ENCODE peak calls at places on chromosomes 16 and 17, in five cellular contexts. R is HCT116, E is SK-N-SH, L is HepG2, O is GM12878. U is an unnamed sample.

GRCh38 chr17:29219378-29220047 is 27.1 kb upstream of the CRYBA1 start:
- DNase-seq in R (peak; percentile 63), E (peak; percentile 86), L (peak; percentile 77), O (no peak), U (peak; percentile 84)

GRCh38 chr17:56499799-56500388 is 93.6 kb upstream of the NOG start:
- DNase-seq in R (peak; percentile 57), E (no peak), L (peak; percentile 24), O (no peak), U (peak; percentile 19)

GRCh38 chr16:86497551-86498021 is 12.7 kb upstream of the FOXF1 start:
- DNase-seq in R (no peak), E (no peak), L (no peak), O (no peak), U (no peak)

GRCh38 chr16:50964491-50964890 is 186.6 kb downstream of the SALL1 start:
- DNase-seq in R (no peak), E (no peak), L (no peak), O (no peak), U (no peak)

GRCh38 chr16:85767569-85767968 is 16.7 kb upstream of the C16orf74 start:
- DNase-seq in R (peak; percentile 67), E (no peak), L (no peak), O (no peak), U (no peak)

GRCh38 chr16:75567911-75568310 is 1.7 kb downstream of the GABARAPL2 start:
- DNase-seq in R (no peak), E (no peak), L (no peak), O (no peak), U (no peak)

GRCh38 chr17:4908301-4908700 is 5.4 kb upstream of the CHRNE start:
- DNase-seq in R (no peak), E (peak; percentile 45), L (peak; percentile 77), O (no peak), U (no peak)

GRCh38 chr17:39593371-39593770 is 14.3 kb downstream of the NEUROD2 start:
- DNase-seq in R (no peak), E (no peak), L (no peak), O (no peak), U (no peak)

GRCh38 chr17:83069931-83070374 is 9.5 kb upstream of the METRNL start:
- DNase-seq in R (no peak), E (no peak), L (no peak), O (no peak), U (no peak)

GRCh38 chr17:14211778-14212177 is 24.9 kb downstream of the CDRT15 start:
- DNase-seq in R (no peak), E (no peak), L (no peak), O (no peak), U (peak; percentile 22)

GRCh38 chr16:12086861-12087260 is 110.3 kb downstream of the SNX29 start:
- DNase-seq in R (no peak), E (no peak), L (no peak), O (no peak), U (no peak)

GRCh38 chr16:52212841-52213240 is 334.1 kb downstream of the TOX3 start:
- DNase-seq in R (no peak), E (no peak), L (no peak), O (no peak), U (no peak)

GRCh38 chr17:79937981-79938695 is 97.5 kb downstream of the TBC1D16 start:
- DNase-seq in R (no peak), E (peak; percentile 80), L (no peak), O (no peak), U (no peak)

GRCh38 chr17:49216953-49217650 is 6.6 kb downstream of the ABI3 start:
- DNase-seq in R (no peak), E (peak; percentile 40), L (no peak), O (no peak), U (no peak)

GRCh38 chr16:75345711-75346110 is 87.6 kb downstream of the CFDP1 start:
- DNase-seq in R (no peak), E (no peak), L (no peak), O (no peak), U (no peak)

GRCh38 chr17:27489045-27489715 is 32.9 kb downstream of the KSR1 start:
- DNase-seq in R (no peak), E (no peak), L (no peak), O (no peak), U (no peak)

GRCh38 chr17:82228278-82228841 is 482 bp upstream of the SLC16A3 start:
- DNase-seq in R (no peak), E (no peak), L (no peak), O (no peak), U (no peak)

GRCh38 chr16:27918755-27919154 is 144.8 kb downstream of the GSG1L start:
- DNase-seq in R (peak; percentile 29), E (no peak), L (no peak), O (no peak), U (no peak)

GRCh38 chr17:77313831-77314230 is 173.1 kb downstream of the SEC14L1 start:
- DNase-seq in R (no peak), E (no peak), L (no peak), O (no peak), U (no peak)

GRCh38 chr16:28326881-28327610 is 34.7 kb downstream of the SBK1 start:
- DNase-seq in R (peak; percentile 26), E (peak; percentile 81), L (peak; percentile 61), O (no peak), U (peak; percentile 73)

GRCh38 chr17:77523562-77523961 is 382.8 kb downstream of the SEC14L1 start:
- DNase-seq in R (no peak), E (no peak), L (no peak), O (no peak), U (no peak)

GRCh38 chr16:69017036-69017783 is 88.2 kb upstream of the HAS3 start:
- DNase-seq in R (peak; percentile 82), E (peak; percentile 11), L (no peak), O (no peak), U (peak; percentile 21)

GRCh38 chr16:11181889-11182279 is 74.1 kb downstream of the SOCS1 start:
- DNase-seq in R (no peak), E (no peak), L (no peak), O (peak; percentile 64), U (no peak)

GRCh38 chr17:39753514-39754160 is 15.9 kb downstream of the GRB7 start:
- DNase-seq in R (no peak), E (peak; percentile 88), L (no peak), O (no peak), U (peak; percentile 84)

GRCh38 chr17:50541916-50542688 is 4.9 kb upstream of the SPATA20 start:
- DNase-seq in R (no peak), E (peak; percentile 100), L (peak; percentile 81), O (no peak), U (peak; percentile 99)

GRCh38 chr17:78174332-78174869 is 6.0 kb downstream of the SYNGR2 start:
- DNase-seq in R (no peak), E (no peak), L (no peak), O (no peak), U (no peak)

GRCh38 chr16:81723098-81723723 is 55.9 kb upstream of the PLCG2 start:
- DNase-seq in R (peak; percentile 92), E (peak; percentile 83), L (peak; percentile 86), O (peak; percentile 62), U (peak; percentile 63)

DNA sequence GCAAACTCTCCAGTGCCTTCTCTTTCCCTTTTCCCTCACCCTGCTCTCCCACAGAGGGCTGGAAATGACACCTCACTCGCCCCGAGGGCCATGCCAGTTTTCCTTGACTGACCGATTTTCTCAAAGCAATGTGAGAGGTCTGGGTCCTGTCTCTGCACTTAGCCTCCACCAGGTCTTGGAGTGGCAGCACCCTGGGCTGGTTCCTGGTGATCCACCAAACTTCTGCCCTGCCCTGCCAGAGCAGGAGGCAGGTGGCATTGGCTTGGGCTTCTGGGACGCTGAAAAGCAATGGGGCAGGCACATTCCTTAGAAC is 97.5 kb downstream of the RAB11FIP4 start:
- DNase-seq in R (no peak), E (no peak), L (no peak), O (no peak), U (no peak)
- TF ChIP-seq ZBTB33 in R (no peak), E (no peak), L (no peak), O (no peak), U (no peak)

GRCh38 chr16:46690281-46691178 is 1.1 kb downstream of the ORC6 start:
- DNase-seq in R (no peak), E (no peak), L (peak; percentile 79), O (no peak), U (no peak)
- TF ChIP-seq ZBTB33 in R (no peak), E (no peak), L (no peak), O (no peak), U (no peak)

GRCh38 chr17:66763056-66763455 is 71.9 kb upstream of the CACNG5 start:
- DNase-seq in R (no peak), E (no peak), L (no peak), O (no peak), U (no peak)

GRCh38 chr17:66764559-66764958 is 70.4 kb upstream of the CACNG5 start:
- DNase-seq in R (no peak), E (no peak), L (no peak), O (no peak), U (no peak)

GRCh38 chr17:66772148-66772812 is 62.6 kb upstream of the CACNG5 start:
- DNase-seq in R (no peak), E (no peak), L (no peak), O (no peak), U (no peak)

GRCh38 chr17:66762276-66762675 is 72.6 kb upstream of the CACNG5 start:
- DNase-seq in R (no peak), E (no peak), L (no peak), O (no peak), U (no peak)

DNA sequence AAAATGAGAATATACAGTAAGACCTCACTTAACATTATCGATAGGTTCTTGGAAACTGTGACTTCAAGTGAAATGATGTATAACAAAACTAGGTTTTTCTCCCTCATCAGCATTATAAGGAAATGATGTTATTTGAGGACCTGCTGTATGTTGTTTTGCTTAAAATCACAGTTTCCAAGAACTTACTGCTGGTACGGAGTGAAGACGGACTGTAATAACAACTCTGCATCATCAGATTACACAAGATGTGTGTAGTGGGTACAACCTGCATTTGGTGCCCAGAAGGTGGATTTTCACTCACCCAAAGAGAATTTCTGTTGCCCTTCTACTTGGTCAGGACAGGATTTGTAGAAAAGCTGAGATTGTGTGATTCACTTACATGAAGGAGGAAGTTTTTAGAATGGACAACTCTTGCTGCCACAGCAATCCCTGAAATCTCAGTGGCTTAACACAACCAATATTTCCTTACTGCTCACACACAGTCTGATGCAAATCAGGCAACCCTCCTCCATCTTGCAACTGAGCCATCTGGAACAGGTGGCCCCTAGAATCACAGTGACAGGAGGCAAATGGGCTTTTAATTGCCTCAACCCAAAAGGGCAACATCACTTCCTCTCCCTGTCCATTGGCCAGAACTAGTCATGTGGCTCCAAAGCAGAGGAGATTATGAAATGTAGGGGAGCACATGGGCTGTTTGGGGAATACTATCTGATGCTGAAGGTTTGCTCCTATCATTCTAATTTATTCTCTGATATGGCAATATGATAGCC is 67.6 kb upstream of the CACNG5 start:
- DNase-seq in R (no peak), E (no peak), L (no peak), O (no peak), U (no peak)
- TF ChIP-seq ZBTB33 in R (no peak), E (no peak), L (no peak), O (no peak), U (no peak)

DNA sequence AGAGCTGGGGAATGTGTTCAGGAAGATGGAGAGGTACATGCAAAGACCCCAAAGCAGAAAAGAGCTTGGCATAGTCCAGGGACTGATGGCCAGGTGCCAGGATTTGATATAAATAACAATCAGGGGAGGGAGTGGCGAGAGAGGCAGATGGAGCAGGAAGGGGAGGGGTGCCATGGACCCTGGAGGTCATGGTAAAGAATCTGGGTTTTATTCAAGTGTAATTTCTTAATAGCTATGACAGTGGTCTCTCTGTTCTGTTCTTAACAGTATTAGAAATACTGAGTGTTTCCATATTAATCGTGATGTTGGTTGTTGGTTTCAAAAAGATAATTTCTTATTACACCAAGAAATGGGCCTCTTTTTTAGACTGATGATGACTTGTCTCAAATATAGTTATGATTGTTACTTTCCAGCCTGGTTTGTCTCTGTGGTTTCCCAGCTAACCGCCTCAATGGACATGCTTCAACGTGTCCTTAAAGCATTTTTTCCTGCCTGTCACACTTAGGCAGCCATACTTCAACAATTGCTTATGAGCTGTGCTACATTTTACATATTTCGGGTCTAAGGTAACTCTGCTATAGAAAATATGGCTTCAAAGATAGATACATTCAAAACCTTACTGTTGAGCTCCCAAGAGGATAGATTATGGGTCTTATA is 49.4 kb downstream of the MYH10 start:
- DNase-seq in R (no peak), E (peak; percentile 36), L (no peak), O (peak; percentile 46), U (no peak)
- TF ChIP-seq ZBTB33 in R (no peak), E (no peak), L (no peak), O (no peak), U (no peak)

U was measured in K562.